ENCODE peak calls at places on chromosomes 1 and 21, in four cellular contexts. L is GM06990, T is astrocyte of the cerebellum, P is heart left ventricle. C is an unnamed sample.

GRCh38 chr1:55428944-55429931 is 214.1 kb upstream of the USP24 start:
- DNase-seq in L (no peak), T (peak; percentile 96), P (peak; percentile 58), C (no peak)

GRCh38 chr21:25503981-25504380 is 103.3 kb downstream of the MRPL39 start:
- DNase-seq in L (no peak), T (no peak), P (no peak), C (no peak)

GRCh38 chr1:19925342-19926070 is 2.1 kb upstream of the PLA2G2E start:
- DNase-seq in L (no peak), T (no peak), P (no peak), C (no peak)

GRCh38 chr1:46285730-46286477 is 17.5 kb downstream of the LRRC41 start:
- DNase-seq in L (no peak), T (no peak), P (no peak), C (peak; percentile 35)

GRCh38 chr1:92599184-92599583 is 112.5 kb upstream of the GFI1 start:
- DNase-seq in L (no peak), T (peak; percentile 24), P (no peak), C (no peak)

GRCh38 chr1:230972855-230973271 is 5.8 kb downstream of the TTC13 start:
- DNase-seq in L (peak; percentile 26), T (no peak), P (no peak), C (no peak)

GRCh38 chr1:107862064-107862463 is 102.9 kb downstream of the VAV3 start:
- DNase-seq in L (no peak), T (no peak), P (no peak), C (no peak)

GRCh38 chr21:33293136-33293535 is 27.0 kb downstream of the IL10RB start:
- DNase-seq in L (no peak), T (no peak), P (no peak), C (no peak)

DNA sequence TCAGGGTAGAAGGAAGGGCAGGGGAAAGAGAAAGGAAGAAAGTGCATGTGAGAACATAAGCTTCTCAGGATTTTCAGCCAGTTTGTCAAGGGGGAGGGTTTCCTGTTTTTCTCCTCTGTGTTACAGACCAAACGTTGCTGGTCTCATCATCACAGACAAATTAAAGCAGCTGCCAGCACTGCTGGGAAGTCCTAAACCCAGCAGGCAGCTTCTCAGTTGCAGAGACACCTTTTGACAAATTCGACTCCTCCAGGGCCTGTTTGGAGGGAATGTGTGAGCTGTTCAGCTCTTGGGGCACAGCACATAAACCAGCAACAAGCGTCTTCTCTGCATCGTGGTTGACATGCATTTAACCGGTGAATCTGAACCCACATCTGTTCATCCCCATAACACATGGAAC is 454.5 kb upstream of the RUNX1 start:
- DNase-seq in L (no peak), T (no peak), P (no peak), C (no peak)
- TF ChIP-seq CTCF in L (no peak), T (no peak), P (no peak), C (no peak)

DNA sequence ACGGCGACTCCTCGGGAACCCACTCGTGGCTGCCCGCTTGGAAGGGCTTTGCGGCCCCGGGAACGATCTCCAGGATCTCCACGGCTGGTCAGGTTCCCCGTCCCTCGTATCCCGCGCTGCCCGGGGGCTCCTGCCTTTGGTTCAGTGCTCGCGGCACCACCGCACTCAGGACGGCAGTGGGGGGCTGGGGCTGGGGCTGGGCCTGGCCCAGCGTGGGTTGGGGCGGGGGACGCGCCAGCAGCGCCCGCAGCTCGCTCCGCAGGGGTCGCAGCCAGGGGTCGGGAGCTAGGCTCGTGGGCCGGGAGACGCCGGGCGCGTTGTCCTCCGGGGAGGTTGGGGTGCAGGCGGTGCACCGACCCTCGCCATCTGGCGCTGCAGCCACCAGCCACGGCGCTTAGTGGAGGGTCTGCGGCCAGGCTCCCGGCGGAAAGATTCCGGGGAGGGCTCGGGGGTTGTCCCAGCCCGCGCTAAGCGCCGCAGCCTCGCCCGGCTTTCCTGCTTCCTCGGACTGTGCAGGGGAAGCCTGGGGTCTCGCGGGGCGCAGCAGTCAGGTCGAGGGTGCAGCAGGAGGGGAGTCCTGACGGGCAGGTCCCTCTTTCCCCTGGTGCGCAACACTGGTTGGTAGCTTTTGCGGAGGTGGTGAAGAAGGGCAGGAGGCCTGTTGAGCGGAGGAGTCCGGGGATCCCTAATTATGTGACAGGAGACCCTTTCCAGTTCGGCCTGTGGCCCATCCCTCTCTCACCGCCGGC is 9.0 kb downstream of the SIM2 start:
- DNase-seq in L (no peak), T (no peak), P (no peak), C (no peak)
- H3K4me3 ChIP-seq in L (no peak overlapping the region), T (no peak overlapping the region), P (no peak overlapping the region), C (peak overlapping the region; percentile 40)

DNA sequence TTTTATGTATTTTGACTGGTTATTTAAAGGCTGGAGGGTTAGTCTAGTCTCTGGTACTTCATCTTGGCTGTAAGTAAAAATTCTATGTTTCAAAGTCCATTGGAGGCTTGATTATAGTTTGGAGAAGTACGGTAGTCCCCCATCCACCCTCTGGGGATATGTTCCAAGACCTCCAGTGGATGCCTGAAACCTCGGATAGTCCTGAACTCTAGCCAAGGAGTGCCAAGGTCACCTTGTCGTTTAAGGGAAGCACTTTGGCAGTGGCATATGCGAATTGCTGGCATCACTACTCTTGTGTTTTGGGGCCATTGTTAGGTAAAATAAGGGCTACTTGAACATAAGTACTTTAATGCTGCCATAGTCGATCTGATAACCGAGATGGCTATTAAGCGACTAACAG is 18.4 kb downstream of the CDC73 start:
- DNase-seq in L (no peak), T (no peak), P (no peak), C (no peak)
- TF ChIP-seq CTCF in L (no peak), T (no peak), P (no peak), C (no peak)

GRCh38 chr1:62318756-62319544 is at the start of gene KANK4:
- DNase-seq in L (no peak), T (no peak), P (no peak), C (peak; percentile 23)
- H3K4me3 ChIP-seq in L (no peak within 1 kb of the TSS), T (peak within 1 kb of the TSS; percentile 32), P (peak within 1 kb of the TSS; percentile 45), C (peak within 1 kb of the TSS; percentile 53)

GRCh38 chr1:35641233-35641866 is at the start of gene PSMB2:
- DNase-seq in L (peak; percentile 94), T (peak; percentile 92), P (peak; percentile 95), C (peak; percentile 96)
- TF ChIP-seq CTCF in L (no peak), T (no peak), P (no peak), C (no peak)

GRCh38 chr1:23531695-23532094 is 662 bp upstream of the E2F2 start:
- DNase-seq in L (no peak), T (no peak), P (no peak), C (no peak)
- H3K4me3 ChIP-seq in L (peak overlapping the region; percentile 35), T (peak overlapping the region; percentile 25), P (peak overlapping the region; percentile 49), C (peak overlapping the region; percentile 49)

GRCh38 chr1:156582388-156583022 is 3.0 kb downstream of the TTC24 start:
- DNase-seq in L (no peak), T (no peak), P (no peak), C (no peak)

GRCh38 chr1:156586323-156586722 is 5.3 kb upstream of the NAXE start:
- DNase-seq in L (no peak), T (no peak), P (no peak), C (no peak)

GRCh38 chr1:156586892-156587477 is 4.6 kb upstream of the NAXE start:
- DNase-seq in L (no peak), T (no peak), P (no peak), C (no peak)

GRCh38 chr1:156583821-156584622 is 4.5 kb downstream of the TTC24 start:
- DNase-seq in L (no peak), T (peak; percentile 76), P (peak; percentile 66), C (peak; percentile 90)

DNA sequence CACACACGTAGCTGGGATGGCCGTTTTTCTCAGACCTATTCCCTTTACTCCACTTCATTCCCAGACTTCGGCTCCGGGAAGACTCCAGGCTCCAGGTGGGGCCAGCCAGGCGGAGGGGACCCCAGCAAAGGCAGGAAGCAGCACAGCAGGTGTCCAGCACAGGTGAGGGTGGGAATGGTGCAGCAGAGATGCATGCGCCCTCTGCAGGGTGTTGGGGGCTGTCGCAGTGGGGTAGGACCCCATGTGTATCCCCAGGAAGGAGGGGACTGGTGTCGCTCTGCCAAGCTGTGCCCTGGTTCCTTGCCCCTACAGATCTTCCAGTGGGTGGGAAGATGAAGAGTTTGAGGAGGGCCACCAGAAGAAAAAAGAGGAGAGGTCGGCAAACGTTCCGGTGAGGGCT is 5.3 kb downstream of the TTC24 start:
- DNase-seq in L (no peak), T (no peak), P (no peak), C (peak; percentile 84)
- TF ChIP-seq CTCF in L (peak; percentile 62), T (peak; percentile 27), P (no peak), C (peak; percentile 100)

DNA sequence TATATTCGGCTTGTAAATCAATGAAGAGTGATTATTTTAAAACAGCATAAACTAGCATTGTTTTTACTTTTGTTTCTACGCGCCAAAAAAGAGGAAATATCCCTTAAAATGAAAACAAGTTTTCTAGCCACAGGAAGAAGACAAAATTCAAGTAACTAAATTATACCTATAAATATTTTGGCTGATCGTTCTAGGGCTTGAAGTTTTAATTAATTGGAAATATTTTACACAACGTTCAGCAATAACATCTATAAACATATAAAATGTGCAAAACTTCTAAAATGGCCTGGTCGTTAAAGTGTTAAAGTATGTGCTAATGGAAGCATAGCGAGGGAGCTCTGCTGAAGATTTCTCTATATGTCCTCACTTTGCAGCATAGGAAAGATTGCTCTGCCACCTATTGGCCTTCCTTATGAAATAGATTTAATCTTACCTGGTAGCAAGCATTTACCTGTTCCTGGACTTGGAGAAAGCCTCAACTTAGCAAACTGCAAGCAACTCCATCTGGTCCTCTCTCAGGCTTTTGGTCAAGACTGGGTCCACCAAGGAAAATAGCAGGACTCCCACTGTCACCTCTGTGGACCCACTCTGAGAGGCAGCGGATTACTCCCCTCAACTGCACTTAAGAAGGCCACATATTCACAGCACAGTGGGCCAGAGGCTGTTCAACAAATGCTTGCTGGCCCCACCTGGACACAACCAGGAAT is 351.3 kb upstream of the RUNX1 start:
- DNase-seq in L (peak; percentile 50), T (peak; percentile 64), P (no peak), C (no peak)
- H3K4me3 ChIP-seq in L (no peak overlapping the region), T (no peak overlapping the region), P (no peak overlapping the region), C (no peak overlapping the region)

C was measured in WERI-Rb-1.